ENCODE peak calls at places on chromosomes 13 and 19, in four cellular contexts. One of them, this sample, is unnamed.
A peak's percentile ranks its signal among the peaks of the same experiment; 100 is the strongest.

GRCh38 chr13:105442941-105443340 is 1092.5 kb downstream of the EFNB2 start:
- DNase-seq in iris pigment epithelial cell: peak; percentile 100
- DNase-seq in KG1: no peak
- DNase-seq in H4: peak; percentile 53
- DNase-seq in this sample: no peak

GRCh38 chr13:48232420-48233096 is 448 bp upstream of the ITM2B start:
- DNase-seq in iris pigment epithelial cell: no peak
- DNase-seq in KG1: peak; percentile 30
- DNase-seq in H4: no peak
- DNase-seq in this sample: no peak

GRCh38 chr13:50594276-50594970 is 249.1 kb downstream of the DLEU7 start:
- DNase-seq in iris pigment epithelial cell: no peak
- DNase-seq in KG1: peak; percentile 58
- DNase-seq in H4: no peak
- DNase-seq in this sample: no peak

GRCh38 chr13:43537124-43537523 is 249.6 kb downstream of the ENOX1 start:
- DNase-seq in iris pigment epithelial cell: peak; percentile 50
- DNase-seq in KG1: no peak
- DNase-seq in H4: no peak
- DNase-seq in this sample: no peak

GRCh38 chr13:113771709-113772331 is 12.8 kb downstream of the TMEM255B start:
- DNase-seq in iris pigment epithelial cell: peak; percentile 65
- DNase-seq in KG1: no peak
- DNase-seq in H4: no peak
- DNase-seq in this sample: no peak

GRCh38 chr19:4175669-4175931 is 6.8 kb downstream of the SIRT6 start:
- DNase-seq in iris pigment epithelial cell: no peak
- DNase-seq in KG1: no peak
- DNase-seq in H4: no peak
- DNase-seq in this sample: no peak

GRCh38 chr13:26979334-26979733 is 192.3 kb downstream of the USP12 start:
- DNase-seq in iris pigment epithelial cell: no peak
- DNase-seq in KG1: no peak
- DNase-seq in H4: no peak
- DNase-seq in this sample: no peak

GRCh38 chr19:45629704-45630103 is 9.5 kb downstream of the EML2 start:
- DNase-seq in iris pigment epithelial cell: no peak
- DNase-seq in KG1: no peak
- DNase-seq in H4: no peak
- DNase-seq in this sample: no peak

GRCh38 chr13:108363651-108364050 is 94.1 kb downstream of the TNFSF13B start:
- DNase-seq in iris pigment epithelial cell: no peak
- DNase-seq in KG1: no peak
- DNase-seq in H4: no peak
- DNase-seq in this sample: no peak

GRCh38 chr13:39370554-39370953 is 232.4 kb downstream of the LHFPL6 start:
- DNase-seq in iris pigment epithelial cell: no peak
- DNase-seq in KG1: no peak
- DNase-seq in H4: no peak
- DNase-seq in this sample: no peak

GRCh38 chr19:29845576-29846176 is 33.9 kb downstream of the CCNE1 start:
- DNase-seq in iris pigment epithelial cell: peak; percentile 40
- DNase-seq in KG1: no peak
- DNase-seq in H4: no peak
- DNase-seq in this sample: peak; percentile 29

GRCh38 chr13:68588623-68589022 is 1358.5 kb upstream of the PCDH9 start:
- DNase-seq in iris pigment epithelial cell: no peak
- DNase-seq in KG1: no peak
- DNase-seq in H4: no peak
- DNase-seq in this sample: no peak

GRCh38 chr13:79389031-79389430 is 17.0 kb downstream of the RBM26 start:
- DNase-seq in iris pigment epithelial cell: no peak
- DNase-seq in KG1: peak; percentile 18
- DNase-seq in H4: no peak
- DNase-seq in this sample: no peak

This sample was measured in hypothalamus.